ENCODE peak calls at places on chromosomes 4 and X, in five cellular contexts. One of them, this sample, is unnamed.

GRCh38 chr4:74006009-74006476 is 7.6 kb upstream of the CXCL5 start:
- DNase-seq in kidney epithelial cell: peak; percentile 65
- DNase-seq in mucosa of descending colon: no peak
- DNase-seq in AG10803: peak; percentile 68
- DNase-seq in stimulated activated naive CD8-positive, alpha-beta T cell treated with anti-CD3 and anti-CD28 coated beads, Interleukin-15, Interleukin-2, amounts not matched to agents 100 U/mL and 50 U/mL, for 24 hours: no peak
- DNase-seq in this sample: peak; percentile 29

GRCh38 chrX:75522565-75523411 is at the start of gene ZDHHC15:
- DNase-seq in kidney epithelial cell: peak; percentile 9
- DNase-seq in mucosa of descending colon: peak; percentile 48
- DNase-seq in AG10803: peak; percentile 4
- DNase-seq in stimulated activated naive CD8-positive, alpha-beta T cell treated with anti-CD3 and anti-CD28 coated beads, Interleukin-15, Interleukin-2, amounts not matched to agents 100 U/mL and 50 U/mL, for 24 hours: peak; percentile 39
- DNase-seq in this sample: peak; percentile 0

GRCh38 chr4:41280010-41280409 is 23.3 kb downstream of the UCHL1 start:
- DNase-seq in kidney epithelial cell: no peak
- DNase-seq in mucosa of descending colon: no peak
- DNase-seq in AG10803: no peak
- DNase-seq in stimulated activated naive CD8-positive, alpha-beta T cell treated with anti-CD3 and anti-CD28 coated beads, Interleukin-15, Interleukin-2, amounts not matched to agents 100 U/mL and 50 U/mL, for 24 hours: no peak
- DNase-seq in this sample: no peak

GRCh38 chr4:141004844-141005243 is 128.4 kb downstream of the RNF150 start:
- DNase-seq in kidney epithelial cell: no peak
- DNase-seq in mucosa of descending colon: no peak
- DNase-seq in AG10803: no peak
- DNase-seq in stimulated activated naive CD8-positive, alpha-beta T cell treated with anti-CD3 and anti-CD28 coated beads, Interleukin-15, Interleukin-2, amounts not matched to agents 100 U/mL and 50 U/mL, for 24 hours: no peak
- DNase-seq in this sample: no peak

GRCh38 chr4:53991821-53992220 is 72.6 kb downstream of the CHIC2 start:
- DNase-seq in kidney epithelial cell: no peak
- DNase-seq in mucosa of descending colon: no peak
- DNase-seq in AG10803: no peak
- DNase-seq in stimulated activated naive CD8-positive, alpha-beta T cell treated with anti-CD3 and anti-CD28 coated beads, Interleukin-15, Interleukin-2, amounts not matched to agents 100 U/mL and 50 U/mL, for 24 hours: no peak
- DNase-seq in this sample: no peak

GRCh38 chr4:56460085-56460484 is 7.3 kb upstream of the SRP72 start:
- DNase-seq in kidney epithelial cell: no peak
- DNase-seq in mucosa of descending colon: no peak
- DNase-seq in AG10803: peak; percentile 45
- DNase-seq in stimulated activated naive CD8-positive, alpha-beta T cell treated with anti-CD3 and anti-CD28 coated beads, Interleukin-15, Interleukin-2, amounts not matched to agents 100 U/mL and 50 U/mL, for 24 hours: no peak
- DNase-seq in this sample: peak; percentile 7

GRCh38 chrX:30814978-30815377 is 74.1 kb downstream of the TAB3 start:
- DNase-seq in kidney epithelial cell: no peak
- DNase-seq in mucosa of descending colon: no peak
- DNase-seq in AG10803: no peak
- DNase-seq in stimulated activated naive CD8-positive, alpha-beta T cell treated with anti-CD3 and anti-CD28 coated beads, Interleukin-15, Interleukin-2, amounts not matched to agents 100 U/mL and 50 U/mL, for 24 hours: no peak
- DNase-seq in this sample: no peak

GRCh38 chr4:105619193-105619931 is 66.9 kb downstream of the ARHGEF38 start:
- DNase-seq in kidney epithelial cell: peak; percentile 34
- DNase-seq in mucosa of descending colon: peak; percentile 85
- DNase-seq in AG10803: no peak
- DNase-seq in stimulated activated naive CD8-positive, alpha-beta T cell treated with anti-CD3 and anti-CD28 coated beads, Interleukin-15, Interleukin-2, amounts not matched to agents 100 U/mL and 50 U/mL, for 24 hours: no peak
- DNase-seq in this sample: no peak

GRCh38 chr4:2261110-2261852 is 628 bp downstream of the MXD4 start:
- DNase-seq in kidney epithelial cell: no peak
- DNase-seq in mucosa of descending colon: peak; percentile 75
- DNase-seq in AG10803: peak; percentile 53
- DNase-seq in stimulated activated naive CD8-positive, alpha-beta T cell treated with anti-CD3 and anti-CD28 coated beads, Interleukin-15, Interleukin-2, amounts not matched to agents 100 U/mL and 50 U/mL, for 24 hours: peak; percentile 67
- DNase-seq in this sample: peak; percentile 66

This sample was measured in EH.